ENCODE peak calls at places on chromosomes 16 and 17, in five cellular contexts. D is GM12878, S is HepG2, T is SK-N-SH, C is K562. K is an unnamed sample.

GRCh38 chr17:78568051-78568450 is 9.1 kb downstream of the DNAH17 start:
- DNase-seq in T (no peak), C (no peak), D (no peak), S (no peak), K (no peak)

GRCh38 chr17:4717791-4718190 is 7.4 kb downstream of the ARRB2 start:
- DNase-seq in D (no peak), T (no peak), C (no peak), S (no peak), K (no peak)

GRCh38 chr16:28879841-28880588 is 1.7 kb downstream of the ATP2A1 start:
- DNase-seq in S (no peak), C (peak; percentile 95), D (peak; percentile 46), T (peak; percentile 99), K (peak; percentile 78)

GRCh38 chr17:14926526-14927122 is 338.5 kb downstream of the PMP22 start:
- DNase-seq in S (peak; percentile 38), T (peak; percentile 26), D (no peak), C (peak; percentile 58), K (peak; percentile 74)

GRCh38 chr16:74092336-74092735 is 204.3 kb upstream of the PSMD7 start:
- DNase-seq in C (no peak), T (no peak), S (no peak), D (no peak), K (no peak)

GRCh38 chr17:35609831-35610230 is 22.7 kb downstream of the AP2B1 start:
- DNase-seq in D (no peak), S (no peak), C (no peak), T (no peak), K (no peak)

GRCh38 chr17:34917381-34917780 is 43.9 kb downstream of the CCT6B start:
- DNase-seq in D (no peak), T (no peak), S (no peak), C (no peak), K (no peak)

GRCh38 chr16:66977341-66978113 is 10.9 kb upstream of the CES4A start:
- DNase-seq in S (peak; percentile 82), T (peak; percentile 94), C (peak; percentile 91), D (peak; percentile 21), K (peak; percentile 79)

GRCh38 chr16:87550510-87550961 is 51.8 kb upstream of the JPH3 start:
- DNase-seq in D (no peak), C (peak; percentile 61), S (no peak), T (peak; percentile 86), K (no peak)

GRCh38 chr16:81646561-81646960 is 132.5 kb upstream of the PLCG2 start:
- DNase-seq in C (no peak), T (no peak), S (no peak), D (no peak), K (peak; percentile 84)

GRCh38 chr16:57427824-57428223 is 19.4 kb downstream of the CIAPIN1 start:
- DNase-seq in D (no peak), C (no peak), T (no peak), S (no peak), K (peak; percentile 15)

GRCh38 chr16:51148674-51149228 is 2.3 kb downstream of the SALL1 start:
- DNase-seq in C (no peak), S (no peak), T (no peak), D (no peak), K (no peak)

GRCh38 chr17:72404872-72405271 is 284.1 kb downstream of the SOX9 start:
- DNase-seq in S (no peak), C (no peak), T (no peak), D (no peak), K (peak; percentile 86)

GRCh38 chr16:78310990-78311561 is 211.6 kb downstream of the WWOX start:
- DNase-seq in T (peak; percentile 14), D (no peak), S (no peak), C (no peak), K (peak; percentile 2)

GRCh38 chr16:11254913-11255736 is 879 bp downstream of the SOCS1 start:
- DNase-seq in C (peak; percentile 75), T (peak; percentile 73), D (no peak), S (no peak), K (peak; percentile 34)

GRCh38 chr16:89407925-89408300 is 82.4 kb downstream of the ANKRD11 start:
- DNase-seq in T (no peak), D (no peak), S (no peak), C (no peak), K (no peak)

GRCh38 chr16:78591682-78592103 is 492.2 kb downstream of the WWOX start:
- DNase-seq in S (no peak), C (no peak), D (no peak), T (no peak), K (no peak)

GRCh38 chr16:16107839-16108238 is 115.5 kb downstream of the ABCC6 start:
- DNase-seq in D (no peak), C (no peak), S (no peak), T (no peak), K (no peak)

GRCh38 chr17:13016881-13017622 is 775 bp downstream of the ELAC2 start:
- DNase-seq in S (peak; percentile 27), T (no peak), C (no peak), D (no peak), K (peak; percentile 10)
- TF ChIP-seq MXI1 in S (no peak), T (no peak), C (no peak), D (no peak), K (no peak)

DNA sequence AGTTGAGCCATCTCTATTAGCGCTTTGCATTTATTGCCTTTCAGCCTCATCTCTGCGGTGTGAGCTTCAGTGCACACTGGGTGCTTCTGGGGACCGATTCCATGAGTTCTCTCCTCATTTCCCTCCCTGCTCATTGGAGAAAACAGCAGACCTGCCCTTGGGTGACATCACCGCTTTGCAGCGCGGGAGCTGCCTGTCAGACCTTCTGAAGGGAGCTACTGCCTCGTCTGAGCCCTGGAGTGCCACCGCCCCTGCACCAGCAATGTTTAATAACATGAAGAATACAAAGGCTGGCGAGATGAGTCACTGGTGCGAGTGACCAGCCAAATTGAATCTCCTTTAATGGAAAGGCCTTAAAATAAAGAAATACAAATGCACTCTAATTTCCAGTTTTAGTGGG is 30.3 kb upstream of the CPPED1 start:
- DNase-seq in C (peak; percentile 14), S (peak; percentile 56), D (no peak), T (peak; percentile 11), K (no peak)
- TF ChIP-seq USF2 in C (no peak), S (no peak), D (no peak), T (no peak), K (no peak)

GRCh38 chr17:58120195-58120822 is 27.9 kb upstream of the OR4D1 start:
- DNase-seq in D (no peak), T (no peak), C (peak; percentile 76), S (peak; percentile 56), K (peak; percentile 66)

GRCh38 chr17:58117382-58117781 is 30.8 kb upstream of the OR4D1 start:
- DNase-seq in C (no peak), T (no peak), S (no peak), D (no peak), K (no peak)

GRCh38 chr17:58119491-58119890 is 28.7 kb upstream of the OR4D1 start:
- DNase-seq in T (no peak), S (no peak), C (no peak), D (no peak), K (no peak)

GRCh38 chr17:58127846-58128245 is 20.3 kb upstream of the OR4D1 start:
- DNase-seq in D (no peak), S (no peak), T (no peak), C (no peak), K (no peak)

GRCh38 chr17:58121925-58122324 is 26.3 kb upstream of the OR4D1 start:
- DNase-seq in C (peak; percentile 60), T (peak; percentile 58), D (no peak), S (peak; percentile 56), K (peak; percentile 22)
- TF ChIP-seq RFX5 in C (no peak), T (no peak), D (no peak), S (no peak), K (no peak)

GRCh38 chr17:27762527-27763305 is 37.6 kb downstream of the NOS2 start:
- DNase-seq in D (no peak), C (peak; percentile 62), S (no peak), T (no peak), K (peak; percentile 37)
- TF ChIP-seq MXI1 in D (no peak), C (no peak), S (no peak), T (no peak), K (peak; percentile 78)

GRCh38 chr17:11268176-11268575 is 27.2 kb downstream of the SHISA6 start:
- DNase-seq in S (no peak), D (no peak), C (no peak), T (no peak), K (no peak)

GRCh38 chr17:11273596-11273995 is 32.6 kb downstream of the SHISA6 start:
- DNase-seq in D (no peak), T (no peak), C (no peak), S (no peak), K (no peak)

GRCh38 chr17:11264183-11264871 is 23.3 kb downstream of the SHISA6 start:
- DNase-seq in C (peak; percentile 2), S (peak; percentile 3), T (no peak), D (no peak), K (no peak)

GRCh38 chr17:11272191-11272590 is 31.2 kb downstream of the SHISA6 start:
- DNase-seq in S (no peak), D (no peak), T (no peak), C (no peak), K (no peak)

GRCh38 chr17:11269210-11269609 is 28.2 kb downstream of the SHISA6 start:
- DNase-seq in S (no peak), D (no peak), C (no peak), T (no peak), K (no peak)
- TF ChIP-seq USF2 in S (no peak), D (no peak), C (no peak), T (no peak), K (no peak)

GRCh38 chr17:36703860-36704266 is 102.5 kb downstream of the MRM1 start:
- DNase-seq in S (no peak), T (peak; percentile 37), D (no peak), C (peak; percentile 70), K (peak; percentile 11)
- TF ChIP-seq RFX5 in S (no peak), T (no peak), D (no peak), C (no peak), K (no peak)

GRCh38 chr16:49382916-49383315 is 9.3 kb downstream of the C16orf78 start:
- DNase-seq in C (peak; percentile 16), S (peak; percentile 13), D (no peak), T (no peak), K (no peak)
- TF ChIP-seq MXI1 in C (no peak), S (no peak), D (no peak), T (no peak), K (no peak)

DNA sequence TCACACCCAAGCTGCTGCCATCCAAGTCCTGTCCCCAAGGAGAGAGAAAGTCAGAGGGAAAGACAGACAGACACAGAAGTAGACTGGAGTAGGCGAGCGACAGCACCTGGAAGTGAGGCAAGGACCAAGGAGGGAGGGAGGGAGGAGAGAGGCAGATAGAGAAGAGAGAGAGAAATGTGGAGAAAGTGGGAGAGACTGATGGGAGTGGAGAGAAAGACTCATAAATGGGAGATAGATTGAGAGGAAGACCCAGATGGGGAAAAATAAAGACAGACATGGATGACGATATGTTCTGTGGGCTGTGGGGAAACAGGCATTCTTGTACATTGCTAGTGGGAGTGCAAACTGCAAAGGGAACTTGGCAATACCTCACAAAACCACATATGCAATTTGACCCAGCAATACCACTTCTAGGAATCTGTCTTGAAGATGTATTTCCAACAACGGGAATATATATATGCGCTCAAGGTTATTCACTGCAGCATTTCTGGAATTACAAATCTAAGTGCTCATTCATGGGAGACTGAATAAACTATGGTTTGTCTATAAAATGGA is 12.0 kb downstream of the STARD3 start:
- DNase-seq in C (no peak), D (no peak), T (no peak), S (no peak), K (peak; percentile 76)
- TF ChIP-seq USF2 in C (no peak), D (no peak), T (no peak), S (no peak), K (no peak)